ENCODE peak calls at places on chromosomes 6 and 20, in seven cellular contexts. R is AG10803, I is AG04450, F is neural crest cell, G is endodermal cell, B is dorsolateral prefrontal cortex, Y is HFFc6. P is an unnamed sample.

GRCh38 chr6:133682506-133683290 is 206.2 kb upstream of the TCF21 start:
- DNase-seq in R (peak), G (no peak), B (no peak), I (no peak), F (no peak), Y (no peak), P (no peak)

GRCh38 chr20:25061821-25062530 is 4.0 kb upstream of the ACSS1 start:
- DNase-seq in B (peak), I (no peak), R (no peak), Y (no peak), F (no peak), G (no peak), P (peak)

GRCh38 chr6:81854474-81854873 is 102.0 kb upstream of the TENT5A start:
- DNase-seq in I (no peak), Y (no peak), R (no peak), G (no peak), F (no peak), B (no peak), P (no peak)

GRCh38 chr6:84674395-84674794 is 90.0 kb downstream of the TBX18 start:
- DNase-seq in R (no peak), Y (no peak), F (no peak), I (no peak), B (no peak), G (no peak), P (no peak)

GRCh38 chr6:13796781-13797180 is 17.6 kb downstream of the MCUR1 start:
- DNase-seq in R (no peak), I (no peak), F (no peak), G (no peak), B (no peak), Y (no peak), P (no peak)

GRCh38 chr6:80607814-80608391 is 501.4 kb downstream of the BCKDHB start:
- DNase-seq in F (no peak), Y (peak), G (peak), R (peak), I (peak), B (no peak), P (no peak)

GRCh38 chr6:147407571-147407970 is 100.9 kb upstream of the SAMD5 start:
- DNase-seq in F (no peak), R (no peak), G (peak), I (no peak), Y (no peak), B (no peak), P (no peak)

GRCh38 chr6:36349240-36349639 is 12.6 kb upstream of the BNIP5 start:
- DNase-seq in I (no peak), F (no peak), G (peak), R (no peak), B (peak), Y (no peak), P (no peak)

GRCh38 chr6:53543341-53544010 is 1.4 kb downstream of the GCLC start:
- DNase-seq in G (no peak), Y (no peak), R (no peak), F (no peak), B (no peak), I (peak), P (no peak)

GRCh38 chr6:121055572-121056163 is 278.6 kb downstream of the TBC1D32 start:
- DNase-seq in G (no peak), I (peak), Y (peak), F (peak), R (peak), B (no peak), P (no peak)
- TF ChIP-seq CTCF in G (peak), I (peak), Y (peak), F (peak), R (peak), B (peak), P (peak)

DNA sequence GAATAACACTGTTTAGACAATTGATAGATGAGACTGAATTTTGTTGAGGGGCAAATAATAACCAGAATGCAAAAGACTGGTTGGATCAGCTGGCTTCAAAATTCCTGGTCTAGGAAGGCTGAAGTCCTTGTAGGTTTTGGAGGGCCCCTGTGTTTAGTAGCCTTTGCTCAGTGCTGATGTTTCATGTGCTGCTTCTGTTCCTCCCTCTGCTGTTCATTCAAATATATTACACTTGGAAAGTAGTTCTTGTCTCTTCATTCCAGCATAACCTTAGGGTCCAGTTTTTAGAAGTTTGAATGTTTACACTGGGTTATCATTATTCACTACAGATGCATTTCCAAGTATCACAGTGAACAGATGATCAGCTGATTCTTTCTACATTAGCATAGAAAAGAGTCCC is 72.5 kb downstream of the FLRT3 start:
- DNase-seq in G (no peak), I (no peak), B (no peak), R (peak), F (no peak), Y (peak), P (no peak)
- TF ChIP-seq CTCF in G (peak), I (peak), B (no peak), R (peak), F (peak), Y (peak), P (peak)

GRCh38 chr20:3727333-3728035 is 5.0 kb upstream of the HSPA12B start:
- DNase-seq in I (no peak), R (peak), F (no peak), B (peak), G (peak), Y (peak), P (peak)
- TF ChIP-seq CTCF in I (peak), R (peak), F (no peak), B (no peak), G (no peak), Y (no peak), P (peak)

GRCh38 chr6:11811644-11812264 is 33.2 kb upstream of the ADTRP start:
- DNase-seq in R (no peak), B (no peak), I (no peak), G (no peak), Y (no peak), F (no peak), P (no peak)
- TF ChIP-seq CTCF in R (no peak), B (no peak), I (no peak), G (no peak), Y (no peak), F (no peak), P (no peak)

P was measured in chondrocyte.